ENCODE peak calls at places on chromosomes 11 and 22, in ten cellular contexts. S is iris pigment epithelial cell; A is endothelial cell of umbilical vein; R is GM23338; Y is activated CD4-positive, alpha-beta T cell treated with anti-CD3 and anti-CD28 coated beads, Interleukin-2, amount 50 U/mL, for 24 hours; T is activated effector memory CD4-positive, alpha-beta T cell treated with anti-CD3 and anti-CD28 coated beads, Interleukin-2, amount 50 U/mL, for 16 hours; N is hypothalamus; D is mesendoderm; O is NCI-H345; Q is NCI-H1092 treated with DMSO at 0.1 percent for 48 hours. U is an unnamed sample.

GRCh38 chr22:25942126-25942988 is 200.4 kb downstream of the MYO18B start:
- DNase-seq in D (no peak), A (no peak), N (no peak), O (peak; percentile 41), R (no peak), Q (no peak), Y (no peak), S (no peak), T (no peak), U (peak; percentile 46)

GRCh38 chr11:61587541-61587941 is 6.7 kb upstream of the SYT7 start:
- DNase-seq in Y (no peak), D (peak; percentile 75), O (peak; percentile 49), R (peak; percentile 90), S (peak; percentile 33), T (peak; percentile 75), A (no peak), Q (no peak), N (no peak), U (no peak)

GRCh38 chr11:4185561-4185960 is 91.0 kb downstream of the RRM1 start:
- DNase-seq in T (no peak), D (no peak), S (no peak), R (no peak), Y (no peak), Q (no peak), A (no peak), N (no peak), O (no peak), U (no peak)

GRCh38 chr22:17918840-17919239 is 105.5 kb downstream of the MICAL3 start:
- DNase-seq in R (no peak), N (no peak), T (no peak), D (no peak), S (no peak), Y (no peak), A (no peak), Q (no peak), O (no peak), U (no peak)

GRCh38 chr11:126506789-126507188 is 151.3 kb downstream of the ST3GAL4 start:
- DNase-seq in S (no peak), R (no peak), O (no peak), Y (no peak), N (no peak), A (no peak), T (no peak), Q (no peak), D (no peak), U (no peak)

GRCh38 chr11:128843198-128843766 is 23.8 kb downstream of the KCNJ1 start:
- DNase-seq in S (no peak), Y (no peak), R (no peak), A (peak; percentile 71), D (no peak), T (no peak), Q (no peak), O (no peak), N (no peak), U (no peak)

GRCh38 chr22:17969732-17970131 is 54.6 kb downstream of the MICAL3 start:
- DNase-seq in A (peak; percentile 52), S (peak; percentile 99), D (peak; percentile 76), O (no peak), N (no peak), T (no peak), Q (no peak), R (no peak), Y (no peak), U (no peak)

GRCh38 chr11:10030122-10030490 is 263.9 kb downstream of the SBF2 start:
- DNase-seq in O (no peak), A (no peak), Q (no peak), R (no peak), N (no peak), S (no peak), D (no peak), T (no peak), Y (no peak), U (no peak)

GRCh38 chr11:33539659-33540249 is 160.9 kb downstream of the C11orf91 start:
- DNase-seq in R (no peak), Y (no peak), S (no peak), N (no peak), T (no peak), D (no peak), O (no peak), A (no peak), Q (no peak), U (no peak)

GRCh38 chr11:15216678-15217077 is 102.0 kb downstream of the INSC start:
- DNase-seq in S (no peak), A (no peak), N (no peak), Y (no peak), O (no peak), D (no peak), R (peak; percentile 52), Q (no peak), T (no peak), U (no peak)

GRCh38 chr11:69471329-69472052 is 10.0 kb upstream of the LINC01488 start:
- DNase-seq in Y (no peak), O (no peak), R (peak; percentile 37), T (no peak), D (peak; percentile 67), S (peak; percentile 49), A (peak; percentile 74), Q (no peak), N (no peak), U (no peak)

GRCh38 chr11:131674051-131674755 is 303.8 kb downstream of the NTM start:
- DNase-seq in O (peak; percentile 54), Q (peak; percentile 56), T (peak; percentile 69), A (peak; percentile 62), S (peak; percentile 84), D (peak; percentile 86), N (peak; percentile 85), R (peak; percentile 80), Y (peak; percentile 33), U (no peak)

GRCh38 chr11:102411142-102411541 is 41.4 kb downstream of the TMEM123 start:
- DNase-seq in T (no peak), S (no peak), A (no peak), R (no peak), Q (no peak), Y (no peak), O (no peak), N (no peak), D (no peak), U (no peak)

GRCh38 chr22:20781272-20781990 is 7.5 kb downstream of the SERPIND1 start:
- DNase-seq in S (peak; percentile 47), Y (no peak), A (no peak), Q (peak; percentile 85), N (no peak), D (no peak), T (peak; percentile 67), O (no peak), R (no peak), U (no peak)

GRCh38 chr11:20057055-20057943 is 103.0 kb downstream of the DBX1 start:
- DNase-seq in Q (no peak), A (no peak), O (no peak), R (no peak), D (no peak), S (no peak), T (no peak), Y (no peak), N (no peak), U (no peak)

GRCh38 chr11:106101797-106102196 is 24.3 kb downstream of the AASDHPPT start:
- DNase-seq in Q (no peak), R (no peak), S (peak; percentile 27), N (no peak), O (no peak), Y (no peak), D (no peak), T (no peak), A (peak; percentile 33), U (no peak)